ENCODE peak calls at places on chromosome 15, in four cellular contexts. M, X, B and G are unnamed samples.

GRCh38 chr15:57223345-57223744 is 153.0 kb upstream of the CGNL1 start:
- DNase-seq in M (no peak), B (no peak), X (no peak), G (no peak)

GRCh38 chr15:48040166-48040817 is 80.5 kb upstream of the SLC24A5 start:
- DNase-seq in B (no peak), M (no peak), X (no peak), G (no peak)

GRCh38 chr15:26662226-26662750 is 110.6 kb downstream of the GABRB3 start:
- DNase-seq in B (no peak), M (no peak), X (no peak), G (no peak)

GRCh38 chr15:64774556-64775523 is 549 bp downstream of the RBPMS2 start:
- DNase-seq in B (peak), X (no peak), M (no peak), G (peak)

GRCh38 chr15:90930861-90931629 is 1.3 kb downstream of the HDDC3 start:
- DNase-seq in B (no peak), M (no peak), X (no peak), G (no peak)

GRCh38 chr15:35827156-35827555 is 281.2 kb upstream of the DPH6 start:
- DNase-seq in M (no peak), B (no peak), X (no peak), G (no peak)

GRCh38 chr15:41284425-41285177 is 47.8 kb downstream of the OIP5 start:
- DNase-seq in X (no peak), M (peak), B (no peak), G (no peak)

GRCh38 chr15:51982013-51982769 is 10.6 kb upstream of the LEO1 start:
- DNase-seq in M (peak), X (peak), B (no peak), G (no peak)

GRCh38 chr15:41465822-41466421 is 27.8 kb upstream of the ITPKA start:
- DNase-seq in B (peak), M (peak), X (no peak), G (no peak)

GRCh38 chr15:70276401-70276800 is 178.7 kb upstream of the TLE3 start:
- DNase-seq in B (no peak), M (no peak), X (no peak), G (no peak)

GRCh38 chr15:101534376-101534970 is 45.0 kb upstream of the PCSK6 start:
- DNase-seq in M (no peak), X (no peak), B (no peak), G (no peak)

GRCh38 chr15:88708256-88709054 is 69.6 kb downstream of the ISG20 start:
- DNase-seq in X (no peak), M (no peak), B (no peak), G (no peak)

GRCh38 chr15:77358545-77359240 is 61.2 kb downstream of the PEAK1 start:
- DNase-seq in M (no peak), B (no peak), X (no peak), G (no peak)

GRCh38 chr15:77347197-77347596 is 72.7 kb downstream of the PEAK1 start:
- DNase-seq in X (no peak), M (no peak), B (no peak), G (no peak)

GRCh38 chr15:77354064-77354463 is 65.8 kb downstream of the PEAK1 start:
- DNase-seq in M (no peak), X (no peak), B (no peak), G (no peak)

GRCh38 chr15:77355321-77355720 is 64.6 kb downstream of the PEAK1 start:
- DNase-seq in M (no peak), X (no peak), B (no peak), G (no peak)

DNA sequence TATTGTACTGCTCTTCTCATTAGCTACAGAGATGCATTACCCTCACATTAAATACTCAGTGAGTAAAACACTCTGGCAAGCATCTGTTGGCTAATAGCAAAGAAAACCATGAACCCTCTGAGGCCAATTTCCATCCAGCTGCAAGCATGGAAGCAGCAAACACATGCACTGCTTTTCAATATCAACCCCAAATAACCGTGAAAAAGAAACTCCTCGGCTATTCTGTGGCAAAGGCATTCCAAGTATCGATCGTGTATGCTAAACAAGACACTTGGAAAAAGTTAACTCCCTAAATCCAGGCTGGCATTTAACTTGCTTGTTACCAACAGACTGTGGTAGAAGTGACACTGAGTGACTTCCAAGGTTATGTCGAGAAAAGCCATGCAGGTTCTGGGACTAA is 67.0 kb downstream of the PEAK1 start:
- DNase-seq in B (no peak), M (no peak), X (no peak), G (no peak)
- TF ChIP-seq MAX in B (no peak), M (no peak), X (no peak), G (no peak)

GRCh38 chr15:63449711-63450110 is 54.7 kb upstream of the USP3 start:
- DNase-seq in B (no peak), X (no peak), M (no peak), G (peak)
- TF ChIP-seq NR2C2 in B (no peak), X (no peak), M (no peak), G (no peak)

GRCh38 chr15:66707310-66708160 is 5.5 kb downstream of the SMAD6 start:
- DNase-seq in B (no peak), M (peak), X (no peak), G (peak)
- TF ChIP-seq SP1 in B (no peak), M (no peak), X (no peak), G (no peak)

DNA sequence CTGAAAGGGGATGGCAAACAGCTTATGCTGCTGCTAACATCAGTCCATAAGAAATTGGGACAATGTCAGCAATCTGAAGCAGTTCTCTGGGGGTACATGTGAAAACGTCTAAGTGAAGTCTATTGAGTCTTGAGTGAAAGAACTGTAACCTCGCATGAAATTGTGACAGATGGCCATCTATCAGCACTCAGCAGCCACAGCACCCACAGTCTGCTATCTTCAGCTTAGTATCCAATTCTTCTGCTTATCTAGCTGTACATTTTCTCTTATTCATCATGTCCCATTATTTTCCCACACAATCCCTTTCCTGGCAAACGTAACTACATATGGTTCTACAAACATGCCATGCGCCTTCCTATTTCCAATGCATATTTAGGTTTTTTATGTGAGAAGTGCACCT is 629.7 kb downstream of the NTRK3 start:
- DNase-seq in B (peak), X (no peak), M (no peak), G (no peak)
- TF ChIP-seq MAX in B (no peak), X (no peak), M (no peak), G (no peak)

GRCh38 chr15:77455696-77456293 is 35.1 kb downstream of the HMG20A start:
- DNase-seq in B (no peak), X (no peak), M (no peak), G (no peak)

GRCh38 chr15:77454956-77455355 is 34.3 kb downstream of the HMG20A start:
- DNase-seq in B (no peak), M (no peak), X (no peak), G (no peak)

GRCh38 chr15:77456746-77457618 is 36.3 kb downstream of the HMG20A start:
- DNase-seq in M (no peak), X (no peak), B (no peak), G (no peak)

GRCh38 chr15:77454265-77454664 is 33.6 kb downstream of the HMG20A start:
- DNase-seq in X (no peak), B (no peak), M (no peak), G (no peak)

DNA sequence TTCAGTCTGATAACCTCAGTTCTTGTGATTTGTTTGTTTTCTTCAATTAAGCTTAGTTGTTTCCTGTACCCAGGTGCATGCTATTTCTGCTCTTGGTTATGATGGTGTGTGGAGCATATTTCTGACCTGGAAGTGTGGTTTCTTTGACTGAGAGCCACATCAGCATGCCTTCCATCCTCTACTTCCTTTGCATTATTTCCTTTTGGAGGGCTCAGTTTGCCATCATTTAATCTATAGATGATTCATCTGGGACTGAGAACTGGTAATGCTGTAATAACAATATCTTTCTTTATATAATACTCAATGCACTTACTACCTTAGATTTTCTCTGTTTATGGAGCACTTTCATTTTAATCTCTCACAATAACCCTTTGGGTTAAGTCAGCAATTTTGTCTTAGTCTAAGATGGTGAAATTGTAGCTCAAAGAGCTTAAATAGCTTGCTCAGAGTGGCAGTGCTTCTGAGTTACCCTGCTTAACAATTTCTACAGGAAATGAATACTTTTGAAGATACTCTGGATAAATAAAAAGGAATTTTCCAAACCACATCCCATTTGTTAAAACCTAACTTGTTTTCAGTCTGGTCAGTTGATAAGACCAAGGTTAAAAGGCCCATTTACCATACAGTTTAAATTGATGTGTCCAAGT is 37.1 kb downstream of the HMG20A start:
- DNase-seq in X (no peak), B (no peak), M (no peak), G (no peak)
- TF ChIP-seq NR2C2 in X (no peak), B (no peak), M (no peak), G (no peak)

GRCh38 chr15:100125627-100126231 is 216.0 kb downstream of the ADAMTS17 start:
- DNase-seq in M (no peak), B (no peak), X (no peak), G (no peak)
- TF ChIP-seq SP1 in M (no peak), B (no peak), X (no peak), G (no peak)

DNA sequence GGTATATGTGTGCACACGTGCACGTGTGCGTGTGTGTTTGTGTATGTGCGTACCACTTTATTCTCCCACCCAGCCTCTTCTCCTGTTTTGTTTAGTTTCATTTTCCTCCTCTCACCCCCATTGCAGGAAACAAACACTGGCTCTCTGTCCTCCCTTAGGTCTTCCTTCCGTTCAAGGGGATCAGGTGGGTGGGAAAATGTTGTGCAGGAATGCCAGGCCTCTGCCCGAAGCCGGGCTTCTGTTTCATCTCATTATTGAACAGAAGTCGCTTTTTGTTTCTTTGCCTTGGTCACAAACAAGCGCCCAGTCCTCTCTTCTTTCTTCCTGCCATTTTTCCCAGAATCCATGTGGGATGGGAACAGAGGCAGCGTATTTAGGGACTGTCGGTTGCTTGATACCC is 69.6 kb downstream of the IGF1R start:
- DNase-seq in M (no peak), B (no peak), X (no peak), G (no peak)
- TF ChIP-seq MAX in M (no peak), B (no peak), X (no peak), G (no peak)

DNA sequence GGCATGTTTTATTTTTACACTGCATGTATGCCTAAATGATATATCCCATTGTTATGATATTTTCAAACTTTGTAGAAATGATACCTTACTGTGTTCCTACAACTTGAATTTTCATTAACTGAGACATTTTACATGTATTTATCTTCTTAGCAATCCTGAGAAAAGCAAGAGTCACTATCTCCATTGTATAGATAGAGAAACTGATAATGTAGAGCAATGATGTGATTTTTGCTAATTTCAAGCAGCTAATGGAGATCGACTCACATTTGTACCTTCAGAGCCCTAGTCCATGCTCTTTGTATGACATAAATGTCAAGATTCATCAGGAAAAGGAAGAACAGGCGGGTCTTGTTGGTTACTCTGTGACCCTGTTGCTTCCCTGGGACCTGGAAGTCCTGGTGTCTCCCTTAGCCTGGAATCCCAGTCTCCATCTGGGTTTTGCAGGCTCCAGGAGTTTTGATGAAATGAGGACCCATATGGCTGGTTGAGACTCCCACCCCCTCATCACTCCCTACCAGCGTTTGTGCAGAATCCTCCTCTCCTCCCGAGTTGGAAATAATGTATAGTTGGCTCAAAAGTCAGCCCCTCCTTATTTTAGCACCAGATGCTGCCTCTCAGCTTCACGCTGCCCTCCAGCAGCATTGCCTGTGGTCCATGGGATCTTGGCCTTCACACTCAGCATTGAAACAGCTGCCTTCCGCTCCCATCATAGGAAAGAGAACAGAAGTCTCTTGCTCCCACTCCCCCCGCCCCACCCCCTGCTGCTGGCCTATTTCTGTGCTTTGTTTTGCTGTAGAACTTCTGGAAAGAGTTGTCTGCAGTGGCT is 67.1 kb downstream of the APBA2 start:
- DNase-seq in M (no peak), B (no peak), X (no peak), G (no peak)
- TF ChIP-seq NR2C2 in M (no peak), B (no peak), X (no peak), G (no peak)

GRCh38 chr15:89822030-89822429 is 7.4 kb upstream of the ANPEP start:
- DNase-seq in M (no peak), X (peak), B (no peak), G (no peak)
- TF ChIP-seq SP1 in M (no peak), X (no peak), B (no peak), G (no peak)

GRCh38 chr15:38253448-38253847 is 812 bp downstream of the SPRED1 start:
- DNase-seq in M (no peak), B (peak), X (no peak), G (no peak)
- TF ChIP-seq MAX in M (no peak), B (no peak), X (no peak), G (no peak)